ENCODE peak calls at places on chromosomes 5 and 9, in six cellular contexts. One of them, this sample, is unnamed.

GRCh38 chr5:103849934-103850333 is 287.3 kb upstream of the NUDT12 start:
- DNase-seq in tibial artery: no peak
- DNase-seq in adrenal gland: no peak
- DNase-seq in transverse colon: no peak
- DNase-seq in breast epithelium: no peak
- DNase-seq in brain microvascular endothelial cell: peak
- DNase-seq in this sample: peak

GRCh38 chr9:33379666-33380389 is 22.5 kb downstream of the AQP7 start:
- DNase-seq in brain microvascular endothelial cell: no peak
- DNase-seq in tibial artery: peak
- DNase-seq in breast epithelium: no peak
- DNase-seq in adrenal gland: no peak
- DNase-seq in transverse colon: no peak
- DNase-seq in this sample: no peak

GRCh38 chr5:181233436-181234115 is 10.1 kb downstream of the RACK1 start:
- DNase-seq in breast epithelium: no peak
- DNase-seq in adrenal gland: no peak
- DNase-seq in tibial artery: peak
- DNase-seq in brain microvascular endothelial cell: no peak
- DNase-seq in transverse colon: no peak
- DNase-seq in this sample: no peak

GRCh38 chr9:136543830-136544548 is 1.9 kb downstream of the NOTCH1 start:
- DNase-seq in tibial artery: no peak
- DNase-seq in transverse colon: peak
- DNase-seq in adrenal gland: no peak
- DNase-seq in breast epithelium: no peak
- DNase-seq in brain microvascular endothelial cell: no peak
- DNase-seq in this sample: no peak

GRCh38 chr5:74201334-74202081 is 439.0 kb downstream of the ENC1 start:
- DNase-seq in adrenal gland: peak
- DNase-seq in breast epithelium: no peak
- DNase-seq in transverse colon: no peak
- DNase-seq in brain microvascular endothelial cell: peak
- DNase-seq in tibial artery: peak
- DNase-seq in this sample: no peak

GRCh38 chr9:87109851-87110250 is 162.5 kb upstream of the GAS1 start:
- DNase-seq in transverse colon: no peak
- DNase-seq in breast epithelium: no peak
- DNase-seq in tibial artery: no peak
- DNase-seq in brain microvascular endothelial cell: peak
- DNase-seq in adrenal gland: no peak
- DNase-seq in this sample: no peak

GRCh38 chr9:36415822-36416515 is 15.9 kb upstream of the RNF38 start:
- DNase-seq in brain microvascular endothelial cell: no peak
- DNase-seq in tibial artery: no peak
- DNase-seq in adrenal gland: no peak
- DNase-seq in breast epithelium: no peak
- DNase-seq in transverse colon: no peak
- DNase-seq in this sample: no peak

GRCh38 chr9:129559506-129559881 is 61.4 kb downstream of the C9orf50 start:
- DNase-seq in transverse colon: no peak
- DNase-seq in tibial artery: no peak
- DNase-seq in adrenal gland: no peak
- DNase-seq in breast epithelium: no peak
- DNase-seq in brain microvascular endothelial cell: no peak
- DNase-seq in this sample: no peak

GRCh38 chr9:7974335-7975005 is 174.9 kb upstream of the DMAC1 start:
- DNase-seq in breast epithelium: no peak
- DNase-seq in brain microvascular endothelial cell: no peak
- DNase-seq in tibial artery: no peak
- DNase-seq in adrenal gland: no peak
- DNase-seq in transverse colon: no peak
- DNase-seq in this sample: no peak

GRCh38 chr5:73815631-73816030 is 189.6 kb downstream of the ARHGEF28 start:
- DNase-seq in adrenal gland: no peak
- DNase-seq in transverse colon: no peak
- DNase-seq in brain microvascular endothelial cell: no peak
- DNase-seq in breast epithelium: no peak
- DNase-seq in tibial artery: no peak
- DNase-seq in this sample: peak

GRCh38 chr9:110832916-110833315 is 164.3 kb downstream of the MUSK start:
- DNase-seq in brain microvascular endothelial cell: no peak
- DNase-seq in breast epithelium: no peak
- DNase-seq in adrenal gland: no peak
- DNase-seq in transverse colon: no peak
- DNase-seq in tibial artery: no peak
- DNase-seq in this sample: no peak

GRCh38 chr5:75522025-75522424 is 10.3 kb downstream of the POLK start:
- DNase-seq in tibial artery: no peak
- DNase-seq in breast epithelium: no peak
- DNase-seq in transverse colon: no peak
- DNase-seq in adrenal gland: no peak
- DNase-seq in brain microvascular endothelial cell: peak
- DNase-seq in this sample: no peak

GRCh38 chr9:87406545-87407166 is 91.0 kb upstream of the DAPK1 start:
- DNase-seq in tibial artery: no peak
- DNase-seq in brain microvascular endothelial cell: no peak
- DNase-seq in breast epithelium: no peak
- DNase-seq in transverse colon: no peak
- DNase-seq in adrenal gland: no peak
- DNase-seq in this sample: no peak

GRCh38 chr9:89022071-89022721 is 30.9 kb downstream of the S1PR3 start:
- DNase-seq in brain microvascular endothelial cell: peak
- DNase-seq in adrenal gland: no peak
- DNase-seq in breast epithelium: peak
- DNase-seq in tibial artery: peak
- DNase-seq in transverse colon: no peak
- DNase-seq in this sample: no peak

GRCh38 chr5:62780888-62781287 is 202.3 kb downstream of the LRRC70 start:
- DNase-seq in brain microvascular endothelial cell: no peak
- DNase-seq in adrenal gland: no peak
- DNase-seq in tibial artery: no peak
- DNase-seq in breast epithelium: no peak
- DNase-seq in transverse colon: no peak
- DNase-seq in this sample: no peak

GRCh38 chr9:116039893-116040292 is 113.7 kb upstream of the PAPPA start:
- DNase-seq in breast epithelium: no peak
- DNase-seq in adrenal gland: no peak
- DNase-seq in tibial artery: no peak
- DNase-seq in transverse colon: no peak
- DNase-seq in brain microvascular endothelial cell: no peak
- DNase-seq in this sample: no peak

GRCh38 chr5:102916114-102916513 is 161.0 kb downstream of the PAM start:
- DNase-seq in adrenal gland: no peak
- DNase-seq in breast epithelium: no peak
- DNase-seq in tibial artery: no peak
- DNase-seq in transverse colon: no peak
- DNase-seq in brain microvascular endothelial cell: no peak
- DNase-seq in this sample: no peak

GRCh38 chr9:85575868-85576267 is 165.9 kb downstream of the AGTPBP1 start:
- DNase-seq in transverse colon: no peak
- DNase-seq in tibial artery: no peak
- DNase-seq in adrenal gland: no peak
- DNase-seq in brain microvascular endothelial cell: no peak
- DNase-seq in breast epithelium: no peak
- DNase-seq in this sample: no peak

GRCh38 chr5:154197801-154198461 is 7.4 kb downstream of the GALNT10 start:
- DNase-seq in brain microvascular endothelial cell: peak
- DNase-seq in transverse colon: no peak
- DNase-seq in adrenal gland: no peak
- DNase-seq in tibial artery: no peak
- DNase-seq in breast epithelium: no peak
- DNase-seq in this sample: peak

DNA sequence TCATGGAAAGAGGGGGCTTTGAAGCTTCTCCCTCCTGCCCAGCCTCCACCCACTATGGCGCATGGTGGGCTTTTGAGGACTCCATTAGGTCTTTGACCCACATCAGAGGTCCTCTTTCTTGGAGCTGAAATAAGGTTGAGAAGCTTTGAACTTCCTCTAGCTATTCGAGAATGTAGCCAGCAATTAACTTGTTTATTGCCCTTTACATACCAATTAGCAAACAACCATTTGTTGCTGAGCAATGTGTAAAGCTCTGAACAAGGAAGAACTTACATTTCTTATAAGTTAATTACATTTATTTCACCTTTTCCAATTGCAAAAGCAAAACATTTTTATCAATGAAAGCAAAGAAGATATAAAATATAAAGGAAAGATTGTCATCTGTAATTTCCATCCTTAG is 30.5 kb upstream of the FOXB2 start:
- DNase-seq in adrenal gland: no peak
- DNase-seq in transverse colon: no peak
- DNase-seq in tibial artery: no peak
- DNase-seq in brain microvascular endothelial cell: no peak
- DNase-seq in breast epithelium: no peak
- DNase-seq in this sample: no peak
- H3K27ac ChIP-seq in adrenal gland: no peak
- H3K27ac ChIP-seq in transverse colon: no peak
- H3K27ac ChIP-seq in tibial artery: no peak
- H3K27ac ChIP-seq in brain microvascular endothelial cell: no peak
- H3K27ac ChIP-seq in breast epithelium: no peak
- H3K27ac ChIP-seq in this sample: no peak

GRCh38 chr9:126722252-126722921 is 82.5 kb upstream of the ZBTB43 start:
- DNase-seq in tibial artery: peak
- DNase-seq in transverse colon: peak
- DNase-seq in adrenal gland: peak
- DNase-seq in breast epithelium: peak
- DNase-seq in brain microvascular endothelial cell: peak
- DNase-seq in this sample: peak

GRCh38 chr9:126722922-126723806 is 81.7 kb upstream of the ZBTB43 start:
- DNase-seq in adrenal gland: peak
- DNase-seq in brain microvascular endothelial cell: no peak
- DNase-seq in transverse colon: peak
- DNase-seq in breast epithelium: no peak
- DNase-seq in tibial artery: no peak
- DNase-seq in this sample: peak

GRCh38 chr9:126719677-126720435 is 85.0 kb upstream of the ZBTB43 start:
- DNase-seq in transverse colon: peak
- DNase-seq in adrenal gland: peak
- DNase-seq in brain microvascular endothelial cell: peak
- DNase-seq in breast epithelium: peak
- DNase-seq in tibial artery: peak
- DNase-seq in this sample: peak

GRCh38 chr9:126721531-126722098 is 83.2 kb upstream of the ZBTB43 start:
- DNase-seq in transverse colon: no peak
- DNase-seq in adrenal gland: no peak
- DNase-seq in brain microvascular endothelial cell: no peak
- DNase-seq in breast epithelium: no peak
- DNase-seq in tibial artery: no peak
- DNase-seq in this sample: no peak

DNA sequence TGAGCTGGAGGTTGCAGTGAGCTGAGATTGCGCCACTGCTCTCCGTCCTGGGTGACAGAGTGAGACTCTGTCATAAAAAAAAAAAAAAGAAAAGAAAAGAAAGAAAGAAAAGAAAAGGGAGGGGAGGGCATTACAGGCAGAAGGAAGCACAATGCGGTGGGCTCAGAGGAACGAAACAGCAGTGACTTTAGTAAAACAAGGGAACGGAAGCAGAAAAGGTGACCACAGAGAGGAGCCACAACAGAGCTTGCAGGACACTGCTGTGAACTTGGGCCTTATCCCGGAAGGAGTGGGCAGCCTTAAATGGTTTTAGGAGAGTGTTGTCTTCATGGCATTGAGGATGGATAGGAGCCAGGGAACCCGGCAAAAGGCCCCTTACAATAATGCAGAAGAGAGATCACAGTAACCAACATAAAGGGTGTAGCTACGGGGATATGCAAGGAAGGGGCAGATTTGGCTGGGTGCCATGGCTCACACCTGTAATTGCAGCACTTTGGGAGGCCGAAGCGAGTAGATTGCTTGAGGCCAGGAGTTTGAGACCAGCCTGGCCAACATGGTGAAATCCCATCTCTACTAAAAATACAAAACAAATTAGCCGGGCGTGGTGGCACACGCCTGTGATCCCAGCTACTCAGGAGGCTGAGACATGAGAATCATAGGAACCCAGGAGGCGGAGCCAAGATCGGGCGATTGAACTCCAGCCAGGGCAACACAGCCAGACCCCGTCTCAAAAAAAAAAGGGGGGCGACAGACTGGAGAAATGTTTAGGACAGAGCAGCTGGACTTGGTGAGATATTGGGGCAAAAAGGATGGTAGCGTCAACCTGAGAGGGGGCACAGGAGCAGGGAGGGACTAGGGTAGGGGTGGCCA is 83.9 kb upstream of the ZBTB43 start:
- DNase-seq in transverse colon: no peak
- DNase-seq in tibial artery: no peak
- DNase-seq in breast epithelium: no peak
- DNase-seq in adrenal gland: no peak
- DNase-seq in brain microvascular endothelial cell: no peak
- DNase-seq in this sample: no peak
- H3K27ac ChIP-seq in transverse colon: no peak
- H3K27ac ChIP-seq in tibial artery: no peak
- H3K27ac ChIP-seq in breast epithelium: peak
- H3K27ac ChIP-seq in adrenal gland: no peak
- H3K27ac ChIP-seq in brain microvascular endothelial cell: no peak
- H3K27ac ChIP-seq in this sample: peak

GRCh38 chr5:141844414-141845097 is 33.7 kb downstream of the PCDH1 start:
- DNase-seq in breast epithelium: no peak
- DNase-seq in transverse colon: no peak
- DNase-seq in brain microvascular endothelial cell: no peak
- DNase-seq in tibial artery: no peak
- DNase-seq in adrenal gland: no peak
- DNase-seq in this sample: no peak

GRCh38 chr5:141848771-141849370 is 29.3 kb downstream of the PCDH1 start:
- DNase-seq in tibial artery: peak
- DNase-seq in transverse colon: peak
- DNase-seq in brain microvascular endothelial cell: peak
- DNase-seq in adrenal gland: peak
- DNase-seq in breast epithelium: peak
- DNase-seq in this sample: peak

GRCh38 chr5:141846031-141846430 is 32.2 kb downstream of the PCDH1 start:
- DNase-seq in tibial artery: no peak
- DNase-seq in transverse colon: no peak
- DNase-seq in breast epithelium: no peak
- DNase-seq in adrenal gland: no peak
- DNase-seq in brain microvascular endothelial cell: peak
- DNase-seq in this sample: no peak

GRCh38 chr5:141843156-141843927 is 34.9 kb downstream of the PCDH1 start:
- DNase-seq in breast epithelium: peak
- DNase-seq in brain microvascular endothelial cell: no peak
- DNase-seq in transverse colon: no peak
- DNase-seq in adrenal gland: no peak
- DNase-seq in tibial artery: no peak
- DNase-seq in this sample: no peak

GRCh38 chr5:141845371-141845821 is 32.8 kb downstream of the PCDH1 start:
- DNase-seq in brain microvascular endothelial cell: no peak
- DNase-seq in tibial artery: no peak
- DNase-seq in transverse colon: no peak
- DNase-seq in adrenal gland: no peak
- DNase-seq in breast epithelium: no peak
- DNase-seq in this sample: peak
- H3K27ac ChIP-seq in brain microvascular endothelial cell: no peak
- H3K27ac ChIP-seq in tibial artery: peak
- H3K27ac ChIP-seq in transverse colon: peak
- H3K27ac ChIP-seq in adrenal gland: no peak
- H3K27ac ChIP-seq in breast epithelium: peak
- H3K27ac ChIP-seq in this sample: no peak

GRCh38 chr9:70120834-70121510 is 77.3 kb downstream of the MAMDC2 start:
- DNase-seq in adrenal gland: peak
- DNase-seq in brain microvascular endothelial cell: peak
- DNase-seq in breast epithelium: no peak
- DNase-seq in tibial artery: peak
- DNase-seq in transverse colon: peak
- DNase-seq in this sample: peak
- H3K27ac ChIP-seq in adrenal gland: no peak
- H3K27ac ChIP-seq in brain microvascular endothelial cell: peak
- H3K27ac ChIP-seq in breast epithelium: no peak
- H3K27ac ChIP-seq in tibial artery: peak
- H3K27ac ChIP-seq in transverse colon: peak
- H3K27ac ChIP-seq in this sample: peak